ENCODE peak calls at places on chromosomes 13 and 19, in nine cellular contexts. L, U, F, Z, N, M, T, W and K are unnamed samples.

GRCh38 chr19:48341006-48341405 is 15.7 kb downstream of the EMP3 start:
- DNase-seq in U (no peak), L (no peak), N (no peak), F (no peak), M (no peak), Z (no peak), T (no peak), W (no peak), K (peak)

GRCh38 chr19:7590256-7590655 is 5.4 kb upstream of the CAMSAP3 start:
- DNase-seq in Z (no peak), L (no peak), W (no peak), M (no peak), F (no peak), N (no peak), T (no peak), U (no peak), K (peak)

GRCh38 chr13:22240716-22241115 is 569.8 kb downstream of the FGF9 start:
- DNase-seq in Z (no peak), F (no peak), N (no peak), M (no peak), T (no peak), L (no peak), W (no peak), U (no peak), K (no peak)

GRCh38 chr13:113513761-113514160 is 23.2 kb upstream of the DCUN1D2 start:
- DNase-seq in N (no peak), Z (no peak), W (no peak), U (no peak), L (no peak), M (no peak), F (no peak), T (no peak), K (no peak)

GRCh38 chr19:31261019-31261595 is 88.1 kb downstream of the TSHZ3 start:
- DNase-seq in T (no peak), U (no peak), N (no peak), F (no peak), L (no peak), M (no peak), Z (no peak), W (no peak), K (no peak)

GRCh38 chr13:100836696-100837095 is 162.1 kb upstream of the TMTC4 start:
- DNase-seq in U (no peak), T (no peak), N (no peak), W (no peak), L (no peak), Z (no peak), F (no peak), M (no peak), K (no peak)

GRCh38 chr13:51101636-51102218 is 9.3 kb downstream of the C13orf42 start:
- DNase-seq in T (no peak), W (no peak), F (no peak), N (peak), U (no peak), Z (no peak), M (no peak), L (no peak), K (no peak)

GRCh38 chr19:15995536-15995935 is 46.7 kb downstream of the OR10H4 start:
- DNase-seq in Z (no peak), T (no peak), L (no peak), M (no peak), U (no peak), F (no peak), N (no peak), W (no peak), K (no peak)

GRCh38 chr13:106371024-106371423 is 164.4 kb downstream of the EFNB2 start:
- DNase-seq in Z (no peak), N (no peak), L (no peak), M (no peak), U (no peak), F (no peak), W (no peak), T (no peak), K (no peak)

GRCh38 chr19:49151339-49152217 is 3.6 kb downstream of the HRC start:
- DNase-seq in M (peak), N (peak), F (peak), U (peak), L (no peak), Z (peak), T (peak), W (peak), K (peak)

GRCh38 chr13:110361365-110361911 is 54.4 kb downstream of the COL4A2 start:
- DNase-seq in U (no peak), L (no peak), F (no peak), Z (no peak), T (no peak), W (no peak), N (no peak), M (peak), K (no peak)

GRCh38 chr13:74305876-74306275 is 171.7 kb upstream of the KLF12 start:
- DNase-seq in Z (peak), L (no peak), N (no peak), T (no peak), F (peak), M (no peak), U (no peak), W (no peak), K (no peak)

GRCh38 chr13:41780736-41781708 is 179.9 kb downstream of the VWA8 start:
- DNase-seq in W (no peak), Z (no peak), U (no peak), L (no peak), T (no peak), F (no peak), N (no peak), M (peak), K (peak)

GRCh38 chr13:44198826-44199225 is 174.8 kb upstream of the SERP2 start:
- DNase-seq in T (no peak), W (no peak), U (no peak), N (no peak), M (no peak), F (no peak), L (no peak), Z (no peak), K (peak)

GRCh38 chr13:44768233-44768632 is 192.1 kb upstream of the TSC22D1 start:
- DNase-seq in Z (no peak), N (no peak), T (no peak), L (no peak), U (no peak), W (no peak), F (no peak), M (no peak), K (no peak)

GRCh38 chr19:35557539-35558399 is 5.7 kb downstream of the ATP4A start:
- DNase-seq in W (no peak), F (peak), T (no peak), N (peak), U (peak), L (no peak), Z (peak), M (peak), K (no peak)

GRCh38 chr13:112055032-112055416 is 11.9 kb upstream of the SOX1 start:
- DNase-seq in T (no peak), N (no peak), U (no peak), M (no peak), W (no peak), F (no peak), Z (no peak), L (no peak), K (no peak)

GRCh38 chr13:112055417-112056206 is 11.3 kb upstream of the SOX1 start:
- DNase-seq in N (no peak), U (no peak), W (no peak), L (no peak), T (no peak), Z (peak), F (peak), M (no peak), K (no peak)

GRCh38 chr13:112053744-112054615 is 13.0 kb upstream of the SOX1 start:
- DNase-seq in U (no peak), L (no peak), M (no peak), W (no peak), T (no peak), N (peak), F (peak), Z (peak), K (no peak)

GRCh38 chr13:112053167-112053743 is 13.7 kb upstream of the SOX1 start:
- DNase-seq in T (no peak), Z (peak), U (no peak), N (no peak), W (no peak), F (peak), L (no peak), M (no peak), K (no peak)

GRCh38 chr13:112054616-112055015 is 12.3 kb upstream of the SOX1 start:
- DNase-seq in M (no peak), Z (no peak), T (no peak), U (no peak), W (no peak), N (peak), F (no peak), L (no peak), K (no peak)
- TF ChIP-seq EZH2 in M (no peak), Z (peak), T (no peak), U (no peak), W (no peak), N (no peak), F (peak), L (no peak), K (no peak)

DNA sequence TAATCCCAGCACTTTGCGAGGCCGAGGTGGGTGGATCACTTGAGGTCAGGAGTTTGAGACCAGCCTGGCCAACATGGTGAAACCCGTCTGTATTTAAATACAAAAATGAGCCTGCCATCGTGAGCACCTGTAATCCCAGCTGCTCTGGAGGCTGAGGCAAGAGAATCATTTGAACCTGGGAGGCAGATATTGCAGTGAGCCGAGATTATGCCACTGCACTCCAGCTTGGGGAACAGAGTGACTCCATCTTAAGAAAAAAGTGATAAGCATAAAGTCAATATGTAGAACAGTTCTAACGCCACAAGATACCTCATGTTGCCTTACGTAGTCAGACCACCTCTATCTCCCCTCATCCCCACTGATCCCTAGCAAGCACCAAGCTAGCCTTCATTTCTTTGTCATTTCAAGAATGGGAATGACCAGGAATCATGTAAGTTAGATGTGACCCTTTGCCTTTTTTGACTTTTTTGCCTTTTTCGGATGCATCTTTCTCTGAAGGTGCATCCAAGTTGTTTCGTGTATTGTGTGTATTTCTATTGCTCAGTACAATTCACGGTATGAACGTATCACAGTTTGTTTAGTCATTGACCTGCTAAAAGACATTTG is 6.4 kb downstream of the RPL21 start:
- DNase-seq in W (no peak), U (no peak), L (no peak), F (no peak), T (no peak), Z (no peak), M (no peak), N (no peak), K (no peak)
- TF ChIP-seq CTCF in W (no peak), U (no peak), L (no peak), F (no peak), T (no peak), Z (no peak), M (no peak), N (no peak), K (no peak)

GRCh38 chr13:107441279-107441678 is 774.1 kb downstream of the LIG4 start:
- DNase-seq in L (no peak), U (no peak), T (no peak), F (no peak), Z (no peak), M (peak), W (no peak), N (no peak), K (no peak)

GRCh38 chr13:107434347-107434746 is 781.0 kb downstream of the LIG4 start:
- DNase-seq in M (no peak), U (no peak), Z (no peak), N (no peak), L (no peak), F (no peak), T (no peak), W (no peak), K (no peak)

DNA sequence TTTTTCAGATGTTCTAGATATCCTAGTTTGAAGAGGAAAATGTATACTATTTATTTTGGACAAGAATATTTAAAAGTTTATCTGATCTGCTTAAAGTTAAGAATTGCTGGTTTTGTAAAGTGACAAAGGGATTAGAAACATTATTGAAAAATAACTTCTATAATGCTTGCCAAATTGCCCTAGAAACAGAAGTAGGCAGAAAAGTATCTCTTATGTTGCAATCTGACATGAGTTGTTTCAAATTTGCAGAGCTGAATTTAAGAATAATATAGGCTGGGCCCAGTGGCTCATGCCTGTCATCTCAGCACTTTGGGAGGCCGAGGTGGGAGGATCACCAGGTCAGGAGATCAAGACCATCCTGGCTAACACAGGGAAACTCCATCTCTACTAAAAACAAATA is 777.1 kb downstream of the LIG4 start:
- DNase-seq in L (no peak), W (no peak), T (no peak), F (no peak), M (peak), Z (no peak), U (no peak), N (no peak), K (no peak)
- H2AFZ ChIP-seq in L (no peak), W (no peak), T (no peak), F (no peak), M (no peak), Z (no peak), U (no peak), N (no peak), K (no peak)

DNA sequence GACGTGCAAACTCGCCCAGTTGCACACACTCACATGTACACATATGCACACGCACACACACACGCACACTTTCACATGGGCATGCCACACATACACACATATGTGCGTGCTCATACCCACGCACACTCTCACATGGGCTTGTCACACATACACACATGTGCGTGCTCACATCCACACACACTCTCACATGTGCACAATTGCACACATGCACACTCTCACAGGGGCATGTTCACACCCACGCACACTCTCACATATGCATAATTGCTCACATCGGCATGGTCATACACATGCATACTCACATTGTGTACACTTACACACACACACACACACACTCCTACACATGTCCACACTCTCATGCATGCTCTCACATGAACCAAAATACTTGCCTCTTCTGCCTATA is 32.8 kb upstream of the PEPD start:
- DNase-seq in W (no peak), F (no peak), T (no peak), L (no peak), M (no peak), Z (no peak), N (no peak), U (no peak), K (no peak)
- TF ChIP-seq EZH2 in W (no peak), F (no peak), T (no peak), L (no peak), M (no peak), Z (no peak), N (no peak), U (no peak), K (no peak)